ENCODE peak calls at places on chromosomes 16 and 17, in nine cellular contexts. One of them, this sample, is unnamed.

GRCh38 chr17:42821176-42821575 is 2.9 kb downstream of the BECN1 start:
- DNase-seq in transverse colon: no peak
- DNase-seq in GM12878: no peak
- DNase-seq in breast epithelium: no peak
- DNase-seq in stomach: no peak
- DNase-seq in HL-60: no peak
- DNase-seq in HCT116: no peak
- DNase-seq in H1: no peak
- DNase-seq in GM23338: no peak
- DNase-seq in this sample: no peak

GRCh38 chr17:35684046-35684802 is 47.2 kb upstream of the RASL10B start:
- DNase-seq in H1: peak; percentile 29
- DNase-seq in GM23338: peak; percentile 63
- DNase-seq in HL-60: no peak
- DNase-seq in HCT116: no peak
- DNase-seq in breast epithelium: no peak
- DNase-seq in stomach: no peak
- DNase-seq in GM12878: no peak
- DNase-seq in transverse colon: no peak
- DNase-seq in this sample: no peak

GRCh38 chr16:82900611-82901010 is 273.8 kb downstream of the CDH13 start:
- DNase-seq in GM12878: no peak
- DNase-seq in breast epithelium: no peak
- DNase-seq in GM23338: no peak
- DNase-seq in transverse colon: no peak
- DNase-seq in stomach: no peak
- DNase-seq in H1: no peak
- DNase-seq in HL-60: no peak
- DNase-seq in HCT116: no peak
- DNase-seq in this sample: no peak

GRCh38 chr17:75856062-75856681 is 1.0 kb upstream of the WBP2 start:
- DNase-seq in H1: no peak
- DNase-seq in GM12878: no peak
- DNase-seq in GM23338: no peak
- DNase-seq in HCT116: no peak
- DNase-seq in breast epithelium: no peak
- DNase-seq in stomach: peak; percentile 33
- DNase-seq in HL-60: no peak
- DNase-seq in transverse colon: peak; percentile 51
- DNase-seq in this sample: no peak

GRCh38 chr16:19524356-19524865 is 669 bp downstream of the CCP110 start:
- DNase-seq in HCT116: no peak
- DNase-seq in HL-60: no peak
- DNase-seq in GM23338: peak; percentile 21
- DNase-seq in transverse colon: no peak
- DNase-seq in stomach: no peak
- DNase-seq in GM12878: no peak
- DNase-seq in breast epithelium: no peak
- DNase-seq in H1: no peak
- DNase-seq in this sample: no peak

GRCh38 chr17:79075861-79076406 is 1.3 kb downstream of the ENGASE start:
- DNase-seq in HCT116: no peak
- DNase-seq in stomach: no peak
- DNase-seq in GM23338: no peak
- DNase-seq in transverse colon: no peak
- DNase-seq in GM12878: no peak
- DNase-seq in H1: no peak
- DNase-seq in breast epithelium: no peak
- DNase-seq in HL-60: no peak
- DNase-seq in this sample: no peak

GRCh38 chr16:12494716-12495115 is 309.0 kb downstream of the CPPED1 start:
- DNase-seq in HCT116: no peak
- DNase-seq in transverse colon: no peak
- DNase-seq in GM12878: no peak
- DNase-seq in H1: no peak
- DNase-seq in stomach: no peak
- DNase-seq in breast epithelium: no peak
- DNase-seq in GM23338: no peak
- DNase-seq in HL-60: no peak
- DNase-seq in this sample: no peak

GRCh38 chr17:48247603-48248002 is 140.0 kb downstream of the SNX11 start:
- DNase-seq in HCT116: no peak
- DNase-seq in breast epithelium: no peak
- DNase-seq in GM12878: no peak
- DNase-seq in GM23338: no peak
- DNase-seq in stomach: no peak
- DNase-seq in transverse colon: no peak
- DNase-seq in H1: no peak
- DNase-seq in HL-60: no peak
- DNase-seq in this sample: no peak

GRCh38 chr16:7218936-7219335 is 113.7 kb upstream of the RBFOX1 start:
- DNase-seq in breast epithelium: no peak
- DNase-seq in transverse colon: no peak
- DNase-seq in HCT116: no peak
- DNase-seq in GM12878: no peak
- DNase-seq in stomach: no peak
- DNase-seq in H1: no peak
- DNase-seq in GM23338: no peak
- DNase-seq in HL-60: no peak
- DNase-seq in this sample: no peak

GRCh38 chr17:19270347-19270950 is 33.3 kb downstream of the EPN2 start:
- DNase-seq in transverse colon: no peak
- DNase-seq in GM12878: no peak
- DNase-seq in stomach: no peak
- DNase-seq in HL-60: no peak
- DNase-seq in H1: no peak
- DNase-seq in breast epithelium: no peak
- DNase-seq in GM23338: peak; percentile 53
- DNase-seq in HCT116: no peak
- DNase-seq in this sample: no peak

GRCh38 chr17:19268611-19269010 is 31.4 kb downstream of the EPN2 start:
- DNase-seq in GM12878: no peak
- DNase-seq in HCT116: no peak
- DNase-seq in HL-60: no peak
- DNase-seq in transverse colon: no peak
- DNase-seq in GM23338: no peak
- DNase-seq in breast epithelium: no peak
- DNase-seq in stomach: no peak
- DNase-seq in H1: no peak
- DNase-seq in this sample: no peak

GRCh38 chr17:19270951-19271611 is 33.9 kb downstream of the EPN2 start:
- DNase-seq in HL-60: no peak
- DNase-seq in GM12878: peak; percentile 37
- DNase-seq in GM23338: no peak
- DNase-seq in stomach: no peak
- DNase-seq in breast epithelium: no peak
- DNase-seq in transverse colon: no peak
- DNase-seq in H1: no peak
- DNase-seq in HCT116: no peak
- DNase-seq in this sample: no peak

GRCh38 chr17:19269102-19269501 is 31.9 kb downstream of the EPN2 start:
- DNase-seq in stomach: no peak
- DNase-seq in HCT116: no peak
- DNase-seq in GM23338: no peak
- DNase-seq in GM12878: no peak
- DNase-seq in H1: no peak
- DNase-seq in breast epithelium: no peak
- DNase-seq in transverse colon: no peak
- DNase-seq in HL-60: no peak
- DNase-seq in this sample: no peak

DNA sequence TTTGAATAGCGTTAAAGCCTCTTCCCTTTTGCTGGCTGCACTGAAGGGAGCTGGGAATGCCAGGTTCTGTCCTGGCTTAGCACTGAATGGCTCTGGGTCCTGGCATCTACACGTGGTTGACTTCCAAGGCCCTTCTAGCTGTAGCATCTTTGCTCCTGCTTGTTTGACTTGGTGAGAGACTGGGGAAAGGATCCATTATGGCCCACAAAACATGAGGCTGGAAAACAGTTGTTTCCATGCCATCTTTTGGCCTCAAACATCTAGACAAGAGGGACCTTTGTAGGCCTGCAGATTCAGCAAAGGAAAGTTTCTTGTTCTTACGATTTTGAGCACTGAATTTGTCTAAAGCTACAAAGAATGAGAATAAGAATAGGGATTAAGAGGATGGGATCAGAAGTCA is 32.5 kb downstream of the EPN2 start:
- DNase-seq in GM23338: no peak
- DNase-seq in stomach: no peak
- DNase-seq in transverse colon: no peak
- DNase-seq in breast epithelium: no peak
- DNase-seq in HL-60: no peak
- DNase-seq in H1: no peak
- DNase-seq in GM12878: no peak
- DNase-seq in HCT116: no peak
- DNase-seq in this sample: no peak
- H3K4me3 ChIP-seq in GM23338: no peak overlapping the region
- H3K4me3 ChIP-seq in stomach: no peak overlapping the region
- H3K4me3 ChIP-seq in transverse colon: no peak overlapping the region
- H3K4me3 ChIP-seq in breast epithelium: no peak overlapping the region
- H3K4me3 ChIP-seq in HL-60: no peak overlapping the region
- H3K4me3 ChIP-seq in H1: no peak overlapping the region
- H3K4me3 ChIP-seq in GM12878: no peak overlapping the region
- H3K4me3 ChIP-seq in HCT116: no peak overlapping the region
- H3K4me3 ChIP-seq in this sample: no peak overlapping the region

GRCh38 chr17:38751803-38752118 is 780 bp upstream of the PSMB3 start:
- DNase-seq in transverse colon: peak; percentile 88
- DNase-seq in HCT116: peak; percentile 66
- DNase-seq in breast epithelium: peak; percentile 88
- DNase-seq in HL-60: peak; percentile 72
- DNase-seq in GM12878: peak; percentile 80
- DNase-seq in GM23338: peak; percentile 90
- DNase-seq in stomach: peak; percentile 84
- DNase-seq in H1: no peak
- DNase-seq in this sample: peak; percentile 91
- TF ChIP-seq POLR2AphosphoS5 in transverse colon: peak; percentile 27
- TF ChIP-seq POLR2AphosphoS5 in HCT116: peak; percentile 25
- TF ChIP-seq POLR2AphosphoS5 in breast epithelium: peak; percentile 60
- TF ChIP-seq POLR2AphosphoS5 in HL-60: no peak
- TF ChIP-seq POLR2AphosphoS5 in GM12878: peak; percentile 2
- TF ChIP-seq POLR2AphosphoS5 in GM23338: peak; percentile 29
- TF ChIP-seq POLR2AphosphoS5 in stomach: peak; percentile 28
- TF ChIP-seq POLR2AphosphoS5 in H1: no peak
- TF ChIP-seq POLR2AphosphoS5 in this sample: peak; percentile 42

GRCh38 chr17:81547614-81547982 is 4.6 kb downstream of the FAAP100 start:
- DNase-seq in HL-60: no peak
- DNase-seq in stomach: no peak
- DNase-seq in H1: no peak
- DNase-seq in transverse colon: no peak
- DNase-seq in breast epithelium: no peak
- DNase-seq in GM23338: no peak
- DNase-seq in GM12878: no peak
- DNase-seq in HCT116: no peak
- DNase-seq in this sample: no peak
- TF ChIP-seq CTCF in HL-60: no peak
- TF ChIP-seq CTCF in stomach: no peak
- TF ChIP-seq CTCF in H1: no peak
- TF ChIP-seq CTCF in transverse colon: no peak
- TF ChIP-seq CTCF in breast epithelium: no peak
- TF ChIP-seq CTCF in GM23338: no peak
- TF ChIP-seq CTCF in GM12878: no peak
- TF ChIP-seq CTCF in HCT116: no peak
- TF ChIP-seq CTCF in this sample: no peak

DNA sequence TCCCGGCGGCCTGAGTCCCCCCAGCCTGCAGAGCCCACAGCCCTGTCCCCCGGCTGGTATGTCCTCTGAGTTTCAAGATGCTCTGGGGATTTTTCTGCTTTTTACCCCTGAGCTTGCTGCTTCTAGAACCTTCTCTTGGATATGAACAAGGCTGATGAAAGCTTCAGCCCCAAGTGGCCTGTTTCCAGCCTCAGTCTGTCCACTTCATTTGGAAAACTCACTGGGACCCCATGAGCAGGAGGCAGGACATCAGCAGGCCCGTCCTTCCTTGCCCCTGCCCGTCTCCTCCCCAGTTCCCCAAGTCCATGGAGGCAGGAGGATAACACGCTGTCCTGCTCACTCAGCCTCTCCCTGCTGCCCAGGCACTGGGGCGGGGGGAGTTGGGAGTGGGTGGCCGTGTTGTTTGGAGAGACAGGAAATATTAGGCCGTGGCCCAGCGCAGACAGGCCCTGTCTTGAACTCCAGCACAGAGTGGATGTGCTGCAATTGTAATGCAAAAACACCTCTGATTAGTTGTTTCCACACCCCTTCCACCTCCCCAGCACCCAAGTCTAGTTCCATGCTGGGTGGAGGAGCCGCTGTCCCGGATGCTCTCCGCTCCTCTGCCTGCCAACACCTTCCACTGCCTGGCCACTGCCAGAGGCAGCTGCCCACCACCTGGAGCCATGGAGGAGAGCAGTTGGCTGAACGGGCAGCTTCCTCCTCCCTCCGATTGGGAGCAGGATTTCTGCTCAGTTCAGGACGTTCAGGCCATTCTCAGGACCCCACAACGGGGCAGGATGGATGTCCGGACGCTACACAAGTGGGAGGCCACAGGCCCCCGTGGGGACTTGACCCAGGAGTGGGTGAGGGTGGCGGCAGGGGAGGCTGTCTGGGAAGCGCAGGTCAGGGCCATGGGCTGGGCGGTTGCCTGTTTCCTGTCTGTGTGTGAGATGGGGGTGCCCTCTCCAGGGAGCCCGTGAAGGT is 216.9 kb upstream of the GSE1 start:
- DNase-seq in HCT116: no peak
- DNase-seq in HL-60: no peak
- DNase-seq in breast epithelium: no peak
- DNase-seq in transverse colon: no peak
- DNase-seq in stomach: no peak
- DNase-seq in GM12878: no peak
- DNase-seq in H1: no peak
- DNase-seq in GM23338: no peak
- DNase-seq in this sample: peak; percentile 62
- H3K4me3 ChIP-seq in HCT116: no peak overlapping the region
- H3K4me3 ChIP-seq in HL-60: no peak overlapping the region
- H3K4me3 ChIP-seq in breast epithelium: peak overlapping the region; percentile 15
- H3K4me3 ChIP-seq in transverse colon: no peak overlapping the region
- H3K4me3 ChIP-seq in stomach: no peak overlapping the region
- H3K4me3 ChIP-seq in GM12878: no peak overlapping the region
- H3K4me3 ChIP-seq in H1: no peak overlapping the region
- H3K4me3 ChIP-seq in GM23338: peak overlapping the region; percentile 7
- H3K4me3 ChIP-seq in this sample: no peak overlapping the region